ENCODE peak calls at places on chromosome 12, in ten cellular contexts. K is body of pancreas; U is fibroblast of lung; E is Peyer's patch; W is heart right ventricle; L is colonic mucosa; I is cardiac muscle cell; N is PC-3; M is effector memory CD4-positive, alpha-beta T cell; X is mucosa of descending colon. Q is an unnamed sample. For H3K36me3, the result is how much of the 10 kb centered on the place peaks cover.

GRCh38 chr12:11653215-11653753 is 3.8 kb downstream of the ETV6 start:
- DNase-seq in K (no peak), U (peak), E (no peak), W (no peak), L (no peak), I (no peak), N (no peak), M (no peak), X (no peak), Q (no peak)

GRCh38 chr12:47087088-47087688 is 7.4 kb upstream of the AMIGO2 start:
- DNase-seq in K (no peak), U (peak), E (no peak), W (no peak), L (no peak), I (no peak), N (no peak), M (no peak), X (no peak), Q (no peak)

GRCh38 chr12:49137476-49137875 is 6.3 kb upstream of the TUBA1B start:
- DNase-seq in K (no peak), U (no peak), E (no peak), W (no peak), L (no peak), I (no peak), N (no peak), M (no peak), X (no peak), Q (no peak)

GRCh38 chr12:109098142-109098652 is 800 bp downstream of the UNG start:
- DNase-seq in K (peak), U (peak), E (no peak), W (peak), L (no peak), I (peak), N (peak), M (no peak), X (no peak), Q (no peak)

GRCh38 chr12:128795530-128796361 is 28.0 kb downstream of the SLC15A4 start:
- DNase-seq in K (no peak), U (no peak), E (no peak), W (no peak), L (no peak), I (no peak), N (no peak), M (no peak), X (no peak), Q (no peak)

GRCh38 chr12:121719926-121720414 is 7.4 kb downstream of the TMEM120B start:
- DNase-seq in K (no peak), U (peak), E (no peak), W (no peak), L (no peak), I (no peak), N (peak), M (no peak), X (no peak), Q (no peak)

GRCh38 chr12:2120982-2121758 is 68.4 kb downstream of the CACNA1C start:
- DNase-seq in K (no peak), U (no peak), E (peak), W (no peak), L (no peak), I (no peak), N (no peak), M (no peak), X (no peak), Q (no peak)

GRCh38 chr12:6632026-6632978 is 3.5 kb downstream of the LPAR5 start:
- DNase-seq in K (no peak), U (no peak), E (no peak), W (no peak), L (peak), I (no peak), N (no peak), M (no peak), X (peak), Q (no peak)

GRCh38 chr12:110023634-110024023 is 24.4 kb downstream of the ANKRD13A start:
- DNase-seq in K (no peak), U (no peak), E (no peak), W (no peak), L (no peak), I (no peak), N (no peak), M (no peak), X (no peak), Q (no peak)

GRCh38 chr12:132078190-132078589 is 65.9 kb downstream of the DDX51 start:
- DNase-seq in K (no peak), U (peak), E (no peak), W (no peak), L (no peak), I (no peak), N (peak), M (no peak), X (no peak), Q (no peak)

GRCh38 chr12:52057958-52058576 is 6.8 kb downstream of the NR4A1 start:
- DNase-seq in K (no peak), U (no peak), E (no peak), W (no peak), L (no peak), I (no peak), N (no peak), M (no peak), X (no peak), Q (no peak)

GRCh38 chr12:111105294-111105693 is 184.9 kb upstream of the MYL2 start:
- DNase-seq in K (no peak), U (no peak), E (no peak), W (no peak), L (no peak), I (no peak), N (no peak), M (no peak), X (no peak), Q (no peak)

GRCh38 chr12:124493809-124494750 is 73.3 kb downstream of the NCOR2 start:
- DNase-seq in K (no peak), U (no peak), E (no peak), W (peak), L (no peak), I (no peak), N (no peak), M (no peak), X (peak), Q (no peak)

GRCh38 chr12:76307083-76307482 is 41.1 kb downstream of the BBS10 start:
- DNase-seq in K (no peak), U (no peak), E (no peak), W (no peak), L (no peak), I (no peak), N (peak), M (no peak), X (no peak), Q (no peak)

GRCh38 chr12:47307680-47308399 is 228.1 kb upstream of the AMIGO2 start:
- DNase-seq in K (peak), U (peak), E (no peak), W (no peak), L (peak), I (peak), N (peak), M (peak), X (no peak), Q (no peak)

GRCh38 chr12:109150124-109150640 is 33.8 kb downstream of the ACACB start:
- DNase-seq in K (no peak), U (no peak), E (no peak), W (no peak), L (peak), I (no peak), N (no peak), M (no peak), X (no peak), Q (no peak)

GRCh38 chr12:57455374-57456144 is 452 bp downstream of the INHBE start:
- DNase-seq in K (no peak), U (no peak), E (no peak), W (no peak), L (no peak), I (no peak), N (no peak), M (no peak), X (no peak), Q (no peak)

DNA sequence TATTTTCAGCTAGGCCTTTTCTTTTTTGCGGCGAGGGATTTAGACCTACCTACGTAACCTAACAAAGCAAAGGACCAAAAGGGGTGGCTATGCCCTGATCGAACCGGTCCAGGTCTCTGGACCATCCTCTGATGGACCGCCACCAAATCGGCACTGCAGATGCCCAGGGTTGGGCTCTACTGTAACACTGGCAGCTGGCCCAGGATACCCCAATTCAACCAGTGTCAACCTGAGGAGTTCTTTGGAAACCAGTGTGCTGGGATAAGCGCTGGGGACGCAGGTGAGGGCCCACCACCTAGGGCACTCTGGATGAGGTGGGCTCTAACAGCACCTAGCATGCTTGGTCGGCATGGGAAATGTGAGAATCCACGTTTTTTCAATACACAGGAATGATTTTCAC is 32.2 kb downstream of the FBXO21 start:
- DNase-seq in K (no peak), U (no peak), E (no peak), W (no peak), L (no peak), I (no peak), N (no peak), M (no peak), X (no peak), Q (no peak)
- H3K36me3 ChIP-seq in K (under half), U (under half), E (under half), W (under half), L (under half), I (under half), N (half or more), M (half or more), X (under half), Q (under half)

GRCh38 chr12:89685363-89685972 is 23.2 kb downstream of the ATP2B1 start:
- DNase-seq in K (no peak), U (no peak), E (no peak), W (no peak), L (no peak), I (no peak), N (no peak), M (no peak), X (no peak), Q (no peak)
- H3K36me3 ChIP-seq in K (under half), U (under half), E (under half), W (under half), L (under half), I (under half), N (under half), M (under half), X (under half), Q (under half)

GRCh38 chr12:56242986-56243385 is 13.1 kb downstream of the SLC39A5 start:
- DNase-seq in K (peak), U (no peak), E (no peak), W (no peak), L (no peak), I (no peak), N (no peak), M (no peak), X (no peak), Q (no peak)

GRCh38 chr12:56243731-56244181 is 13.9 kb downstream of the SLC39A5 start:
- DNase-seq in K (peak), U (no peak), E (no peak), W (no peak), L (no peak), I (peak), N (no peak), M (no peak), X (no peak), Q (no peak)

GRCh38 chr12:56241424-56242205 is 11.8 kb downstream of the SLC39A5 start:
- DNase-seq in K (no peak), U (no peak), E (no peak), W (no peak), L (no peak), I (no peak), N (no peak), M (no peak), X (no peak), Q (no peak)

GRCh38 chr12:56247923-56248322 is 10.3 kb downstream of the ANKRD52 start:
- DNase-seq in K (no peak), U (no peak), E (no peak), W (no peak), L (no peak), I (no peak), N (no peak), M (no peak), X (no peak), Q (no peak)

GRCh38 chr12:56244494-56244893 is 13.7 kb downstream of the ANKRD52 start:
- DNase-seq in K (no peak), U (no peak), E (no peak), W (no peak), L (no peak), I (no peak), N (no peak), M (no peak), X (no peak), Q (no peak)
- H3K36me3 ChIP-seq in K (under half), U (half or more), E (under half), W (half or more), L (under half), I (half or more), N (under half), M (half or more), X (under half), Q (under half)

DNA sequence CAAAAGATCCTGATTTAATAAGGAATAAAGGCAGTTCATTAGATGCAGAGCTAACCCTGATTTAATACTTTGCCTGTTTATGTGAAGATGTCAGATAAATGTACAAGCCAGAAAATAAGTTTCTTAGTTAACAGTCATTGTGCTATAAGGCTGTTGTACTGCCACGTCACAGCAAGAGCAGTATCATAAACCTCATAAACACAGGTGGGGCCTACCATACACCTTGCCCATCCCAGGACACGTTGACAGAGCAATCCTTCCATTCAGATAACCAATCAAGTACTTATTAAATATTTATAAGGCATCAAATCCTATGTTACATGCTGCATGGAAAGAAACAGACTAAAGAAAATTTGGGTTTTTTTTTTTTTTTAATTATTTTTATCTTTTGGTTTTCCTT is 36.5 kb downstream of the SINHCAF start:
- DNase-seq in K (no peak), U (no peak), E (no peak), W (no peak), L (no peak), I (no peak), N (no peak), M (no peak), X (no peak), Q (no peak)
- H3K36me3 ChIP-seq in K (under half), U (under half), E (under half), W (under half), L (under half), I (half or more), N (under half), M (half or more), X (under half), Q (under half)

DNA sequence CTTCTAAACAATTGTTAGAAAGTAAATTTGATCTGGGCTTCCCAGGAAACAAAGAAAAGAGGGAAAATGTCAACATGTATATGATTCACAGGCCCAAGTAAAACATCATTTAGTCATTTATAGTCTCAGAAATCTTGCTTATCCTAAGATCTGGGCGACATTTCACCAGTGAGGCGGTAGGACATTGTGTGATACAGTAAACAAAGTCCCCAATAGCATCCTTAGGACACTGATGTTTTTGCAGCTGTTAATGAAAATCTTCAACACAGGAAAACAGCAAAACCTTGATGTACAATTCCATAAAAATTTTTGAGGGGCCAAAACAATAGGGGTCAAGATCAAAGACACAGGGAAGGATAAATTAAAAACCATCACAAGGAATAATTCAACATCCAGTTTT is 20.2 kb downstream of the LMO3 start:
- DNase-seq in K (no peak), U (no peak), E (no peak), W (no peak), L (no peak), I (no peak), N (no peak), M (no peak), X (no peak), Q (no peak)
- H3K36me3 ChIP-seq in K (under half), U (under half), E (under half), W (under half), L (under half), I (under half), N (under half), M (under half), X (under half), Q (under half)

GRCh38 chr12:71639341-71639760 is 24.3 kb downstream of the ZFC3H1 start:
- DNase-seq in K (no peak), U (no peak), E (no peak), W (no peak), L (no peak), I (peak), N (peak), M (no peak), X (no peak), Q (no peak)

GRCh38 chr12:71642264-71642663 is 21.4 kb downstream of the ZFC3H1 start:
- DNase-seq in K (no peak), U (no peak), E (no peak), W (no peak), L (no peak), I (no peak), N (no peak), M (no peak), X (no peak), Q (no peak)

GRCh38 chr12:71638499-71638898 is 25.1 kb downstream of the ZFC3H1 start:
- DNase-seq in K (no peak), U (no peak), E (no peak), W (no peak), L (no peak), I (no peak), N (no peak), M (no peak), X (no peak), Q (no peak)

GRCh38 chr12:71641390-71641789 is 22.3 kb downstream of the ZFC3H1 start:
- DNase-seq in K (no peak), U (no peak), E (no peak), W (no peak), L (no peak), I (no peak), N (no peak), M (no peak), X (no peak), Q (no peak)

GRCh38 chr12:71640316-71640715 is 23.3 kb downstream of the ZFC3H1 start:
- DNase-seq in K (peak), U (no peak), E (no peak), W (no peak), L (no peak), I (no peak), N (no peak), M (no peak), X (no peak), Q (no peak)
- H3K36me3 ChIP-seq in K (under half), U (under half), E (under half), W (half or more), L (under half), I (half or more), N (half or more), M (half or more), X (under half), Q (under half)

GRCh38 chr12:120130011-120130410 is 13.5 kb upstream of the RAB35 start:
- DNase-seq in K (no peak), U (no peak), E (no peak), W (no peak), L (no peak), I (no peak), N (no peak), M (no peak), X (no peak), Q (no peak)

GRCh38 chr12:120132437-120132836 is 15.9 kb upstream of the RAB35 start:
- DNase-seq in K (no peak), U (no peak), E (peak), W (no peak), L (no peak), I (no peak), N (no peak), M (no peak), X (no peak), Q (no peak)

GRCh38 chr12:120134307-120134980 is 17.9 kb upstream of the RAB35 start:
- DNase-seq in K (no peak), U (no peak), E (peak), W (no peak), L (no peak), I (no peak), N (no peak), M (no peak), X (no peak), Q (no peak)

GRCh38 chr12:120132863-120133385 is 16.4 kb upstream of the RAB35 start:
- DNase-seq in K (no peak), U (no peak), E (peak), W (no peak), L (no peak), I (no peak), N (no peak), M (no peak), X (no peak), Q (no peak)

GRCh38 chr12:120131116-120131515 is 14.6 kb upstream of the RAB35 start:
- DNase-seq in K (no peak), U (no peak), E (peak), W (no peak), L (no peak), I (no peak), N (no peak), M (no peak), X (no peak), Q (no peak)
- H3K36me3 ChIP-seq in K (under half), U (under half), E (under half), W (half or more), L (under half), I (half or more), N (half or more), M (half or more), X (under half), Q (under half)